ENCODE peak calls at places on chromosomes 5 and 9, in six cellular contexts. W is IMR-90, X is tibial nerve, I is H1, V is GM23248, J is ascending aorta. F is an unnamed sample. For H3K4me1, the result is how much of the 10 kb centered on the place peaks cover.

GRCh38 chr5:124748687-124749594 is 2.5 kb upstream of the ZNF608 start:
- DNase-seq in V (peak), W (peak), X (peak), I (peak), J (peak), F (no peak)

GRCh38 chr9:28082671-28083070 is 509.4 kb upstream of the C9orf72 start:
- DNase-seq in W (no peak), X (no peak), I (no peak), J (no peak), V (no peak), F (no peak)

GRCh38 chr5:157607371-157608161 is 32.0 kb upstream of the ADAM19 start:
- DNase-seq in J (no peak), X (no peak), W (peak), V (peak), I (no peak), F (peak)

GRCh38 chr9:128818839-128819715 is 777 bp downstream of the ENDOG start:
- DNase-seq in X (no peak), J (no peak), W (no peak), I (peak), V (peak), F (peak)

GRCh38 chr9:88947581-88948573 is 43.4 kb upstream of the S1PR3 start:
- DNase-seq in V (peak), J (no peak), X (no peak), W (peak), I (peak), F (no peak)

GRCh38 chr9:134302130-134302817 is 24.0 kb upstream of the RXRA start:
- DNase-seq in V (no peak), I (no peak), W (no peak), J (no peak), X (no peak), F (no peak)

GRCh38 chr9:122263699-122264349 is 816 bp downstream of the RBM18 start:
- DNase-seq in W (peak), I (no peak), V (peak), X (no peak), J (no peak), F (no peak)

GRCh38 chr9:99181206-99181605 is 40.5 kb downstream of the ALG2 start:
- DNase-seq in I (no peak), J (no peak), W (no peak), X (no peak), V (no peak), F (no peak)

GRCh38 chr5:9348296-9348996 is 197.4 kb downstream of the SEMA5A start:
- DNase-seq in W (peak), I (no peak), J (no peak), V (peak), X (no peak), F (no peak)

GRCh38 chr5:155982354-155982753 is 344.6 kb upstream of the SGCD start:
- DNase-seq in I (no peak), J (no peak), V (peak), W (no peak), X (no peak), F (no peak)

GRCh38 chr5:172458956-172459355 is 4.6 kb upstream of the SH3PXD2B start:
- DNase-seq in I (no peak), W (no peak), X (no peak), J (no peak), V (no peak), F (no peak)

GRCh38 chr5:136276946-136277345 is 84.0 kb upstream of the SMIM32 start:
- DNase-seq in I (no peak), J (no peak), W (no peak), V (peak), X (no peak), F (no peak)

GRCh38 chr5:96648598-96648997 is 13.6 kb upstream of the CAST start:
- DNase-seq in I (no peak), W (peak), X (no peak), V (peak), J (no peak), F (no peak)

GRCh38 chr5:172293054-172293744 is 9.6 kb upstream of the UBTD2 start:
- DNase-seq in V (peak), W (peak), J (peak), X (no peak), I (peak), F (peak)

GRCh38 chr5:178385472-178385853 is 152.9 kb upstream of the PHYKPL start:
- DNase-seq in V (peak), W (peak), I (no peak), J (peak), X (no peak), F (no peak)

GRCh38 chr5:60470881-60471280 is 229.1 kb downstream of the DEPDC1B start:
- DNase-seq in V (no peak), I (no peak), J (no peak), X (no peak), W (no peak), F (no peak)

GRCh38 chr5:11918463-11919045 is 14.3 kb upstream of the CTNND2 start:
- DNase-seq in X (no peak), I (no peak), V (no peak), W (no peak), J (no peak), F (no peak)

GRCh38 chr9:132651259-132651658 is 18.5 kb downstream of the DDX31 start:
- DNase-seq in I (no peak), J (no peak), W (peak), V (peak), X (no peak), F (no peak)

GRCh38 chr9:126609711-126610388 is 3.9 kb upstream of the LMX1B start:
- DNase-seq in V (no peak), I (no peak), W (no peak), J (no peak), X (no peak), F (no peak)

GRCh38 chr5:43631182-43631910 is 28.4 kb downstream of the NNT start:
- DNase-seq in I (peak), V (peak), J (peak), X (no peak), W (peak), F (peak)

GRCh38 chr5:66987949-66988838 is 208.4 kb downstream of the CD180 start:
- DNase-seq in J (no peak), X (no peak), V (peak), I (no peak), W (peak), F (peak)

GRCh38 chr5:150144211-150144801 is 11.3 kb downstream of the PDGFRB start:
- DNase-seq in J (peak), W (peak), V (peak), I (no peak), X (no peak), F (no peak)
- H3K4me1 ChIP-seq in J (half or more), W (half or more), V (half or more), I (under half), X (under half), F (under half)

DNA sequence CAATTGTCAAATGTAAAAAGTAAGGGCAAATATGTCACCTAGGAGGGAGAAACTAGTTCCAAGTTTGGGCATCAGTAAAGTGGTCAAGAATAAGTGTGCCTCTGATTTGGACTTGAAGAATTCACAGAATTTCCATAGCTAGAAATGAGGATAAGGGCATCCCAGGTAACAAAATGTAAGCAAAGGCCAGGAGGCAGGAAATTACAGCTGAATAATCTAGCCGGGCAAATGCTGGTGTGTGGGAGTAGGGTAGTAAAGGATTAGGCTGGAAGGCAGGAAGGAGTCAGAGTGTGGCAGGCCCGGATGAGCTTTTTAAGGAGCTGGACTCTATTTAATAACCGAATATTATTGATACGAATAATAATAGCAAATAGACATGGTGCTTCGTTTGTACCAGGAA is 144.9 kb upstream of the EGFLAM start:
- DNase-seq in X (no peak), V (no peak), J (no peak), I (no peak), W (no peak), F (no peak)
- H3K27ac ChIP-seq in X (no peak), V (no peak), J (no peak), I (no peak), W (no peak), F (no peak)

DNA sequence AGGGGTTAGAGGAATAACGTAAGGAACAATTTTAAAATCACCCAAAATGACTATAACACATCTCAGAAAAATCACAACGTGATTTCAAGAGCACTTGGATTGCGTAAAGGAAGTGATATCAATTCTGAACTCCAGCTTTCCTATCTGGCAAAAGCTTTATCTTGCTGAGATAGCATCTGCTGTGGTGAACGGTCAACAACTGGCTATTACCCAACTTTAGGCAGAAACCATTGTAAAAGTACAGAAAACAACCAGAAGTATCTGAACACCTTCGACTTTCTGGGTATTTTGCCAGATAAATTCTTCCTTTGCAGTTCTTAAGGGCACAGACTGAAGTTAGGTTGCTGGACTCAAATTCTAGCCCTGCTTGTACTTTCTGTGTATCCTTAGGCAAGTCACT is 9.2 kb downstream of the ABLIM3 start:
- DNase-seq in V (no peak), I (no peak), X (no peak), J (no peak), W (peak), F (no peak)
- H3K4me1 ChIP-seq in V (under half), I (under half), X (under half), J (under half), W (under half), F (under half)

GRCh38 chr9:109499061-109499630 is 1.0 kb upstream of the PTPN3 start:
- DNase-seq in W (no peak), I (no peak), X (no peak), V (no peak), J (no peak), F (no peak)

GRCh38 chr9:109497193-109498165 is 628 bp downstream of the PTPN3 start:
- DNase-seq in W (no peak), I (no peak), J (no peak), X (no peak), V (peak), F (no peak)

GRCh38 chr9:109499631-109500120 is 1.6 kb upstream of the PTPN3 start:
- DNase-seq in V (peak), W (no peak), X (no peak), J (peak), I (peak), F (no peak)

GRCh38 chr9:109500421-109500974 is 2.4 kb upstream of the PTPN3 start:
- DNase-seq in J (no peak), X (no peak), W (no peak), I (no peak), V (no peak), F (no peak)

DNA sequence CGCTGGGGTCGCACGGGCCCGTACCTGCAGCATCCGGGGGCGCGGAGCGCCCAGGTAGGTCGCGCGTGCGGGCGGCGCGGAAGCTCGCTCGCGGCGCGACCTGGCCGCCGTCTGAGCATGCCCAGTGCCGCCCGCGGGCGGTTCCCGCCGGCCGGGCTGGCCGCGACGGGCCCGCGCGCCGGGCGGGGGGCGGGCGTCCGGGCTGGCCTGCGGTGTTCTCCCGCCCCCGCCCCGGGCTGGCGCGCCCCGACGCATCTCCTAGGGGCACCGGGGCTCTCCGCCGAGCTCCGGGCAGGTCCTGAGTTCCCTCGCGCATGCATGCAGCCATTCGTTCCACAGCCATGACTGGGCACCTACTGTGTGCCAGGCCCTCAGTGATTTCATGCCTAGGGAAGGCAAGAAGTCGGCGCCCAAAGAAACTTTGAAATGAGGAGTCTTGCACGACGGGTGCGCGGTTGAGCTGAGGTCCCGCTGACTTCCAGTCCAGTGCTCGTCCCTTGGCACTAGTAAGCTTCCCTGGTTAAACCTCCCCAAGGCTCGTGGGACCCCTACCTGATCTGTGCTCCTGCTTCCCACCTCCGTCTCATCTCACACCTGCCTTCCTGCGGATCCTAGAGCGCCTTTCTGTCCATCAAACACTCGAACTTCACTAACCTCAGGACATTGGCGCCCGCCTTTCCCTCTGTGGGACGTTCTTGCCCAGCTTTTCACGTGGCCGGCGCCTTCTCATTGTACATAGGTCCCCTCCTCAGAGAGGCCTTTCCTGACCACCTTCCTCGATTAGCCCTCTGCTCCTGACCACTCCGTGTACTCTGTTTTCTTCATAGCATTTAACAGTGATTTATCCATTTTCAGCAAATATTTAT is at the start of gene PTPN3:
- DNase-seq in J (peak), X (no peak), W (no peak), V (peak), I (peak), F (no peak)
- H3K27ac ChIP-seq in J (peak), X (no peak), W (no peak), V (no peak), I (no peak), F (no peak)

DNA sequence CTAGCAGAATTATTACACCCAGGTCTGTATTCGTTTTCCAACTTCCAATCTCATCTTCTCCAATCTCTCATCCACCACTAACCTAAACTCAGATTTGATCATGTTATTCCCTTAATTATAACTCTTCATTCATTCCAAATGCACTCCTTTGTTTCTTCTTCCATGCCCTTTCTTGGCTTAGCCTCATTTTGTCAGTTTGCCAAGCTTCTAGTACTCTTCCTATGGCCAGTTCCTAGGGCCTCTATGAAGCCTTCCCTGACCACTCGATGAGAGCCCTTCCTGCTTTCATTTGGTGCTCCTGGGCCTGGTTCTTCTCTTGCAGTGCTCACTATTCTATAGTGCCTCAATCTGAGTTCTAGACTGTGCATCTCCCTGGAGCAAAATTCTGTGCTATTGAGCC is 5.8 kb downstream of the FAM219A start:
- DNase-seq in X (no peak), V (no peak), I (no peak), W (no peak), J (no peak), F (no peak)
- H3K4me1 ChIP-seq in X (under half), V (under half), I (under half), W (under half), J (under half), F (under half)

GRCh38 chr9:6080154-6080716 is 64.8 kb upstream of the RANBP6 start:
- DNase-seq in W (peak), X (peak), V (peak), I (peak), J (peak), F (peak)

GRCh38 chr9:6078382-6079105 is 63.1 kb upstream of the RANBP6 start:
- DNase-seq in I (no peak), J (no peak), W (no peak), X (no peak), V (no peak), F (no peak)

GRCh38 chr9:6076856-6077255 is 61.4 kb upstream of the RANBP6 start:
- DNase-seq in V (peak), I (no peak), W (peak), X (no peak), J (no peak), F (no peak)

GRCh38 chr9:6073731-6074130 is 58.3 kb upstream of the RANBP6 start:
- DNase-seq in V (no peak), J (no peak), X (no peak), W (peak), I (no peak), F (no peak)

GRCh38 chr9:6079386-6079785 is 64.0 kb upstream of the RANBP6 start:
- DNase-seq in V (no peak), I (no peak), W (no peak), X (no peak), J (no peak), F (no peak)
- H3K27ac ChIP-seq in V (no peak), I (peak), W (no peak), X (no peak), J (peak), F (no peak)